ENCODE peak calls at places on chromosomes 7 and 10, in five cellular contexts. O is A673; Y is activated CD8-positive, alpha-beta memory T cell treated with anti-CD3 and anti-CD28 coated beads, Interleukin-2, amount 10 ng/mL, durations not matched to agents 7 days and 5 days; U is Caco-2; F is right lobe of liver. X is an unnamed sample.

GRCh38 chr10:102610499-102610898 is 33.8 kb upstream of the TRIM8 start:
- DNase-seq in O (no peak), Y (no peak), U (no peak), F (no peak), X (no peak)

GRCh38 chr7:39754326-39755120 is 131.2 kb downstream of the RALA start:
- DNase-seq in O (peak; percentile 55), Y (no peak), U (no peak), F (no peak), X (peak; percentile 72)

GRCh38 chr7:38942431-38943051 is 33.5 kb upstream of the VPS41 start:
- DNase-seq in O (no peak), Y (no peak), U (no peak), F (no peak), X (no peak)

GRCh38 chr10:74882427-74882826 is 56.0 kb downstream of the KAT6B start:
- DNase-seq in O (no peak), Y (no peak), U (no peak), F (no peak), X (no peak)

GRCh38 chr7:91894781-91895480 is 14.4 kb upstream of the MTERF1 start:
- DNase-seq in O (no peak), Y (no peak), U (no peak), F (no peak), X (peak; percentile 57)

GRCh38 chr10:81873932-81874816 is 820 bp upstream of the NRG3 start:
- DNase-seq in O (no peak), Y (no peak), U (no peak), F (peak; percentile 76), X (peak; percentile 82)

GRCh38 chr10:132691711-132692153 is 94.2 kb downstream of the NKX6-2 start:
- DNase-seq in O (no peak), Y (no peak), U (peak; percentile 24), F (peak; percentile 45), X (no peak)

GRCh38 chr10:93963434-93963833 is 30.3 kb upstream of the PLCE1 start:
- DNase-seq in O (no peak), Y (no peak), U (no peak), F (no peak), X (no peak)

GRCh38 chr7:16026253-16027020 is 340.0 kb upstream of the MEOX2 start:
- DNase-seq in O (no peak), Y (no peak), U (no peak), F (peak; percentile 54), X (no peak)

GRCh38 chr10:15146366-15146765 is 22.1 kb downstream of the NMT2 start:
- DNase-seq in O (no peak), Y (no peak), U (no peak), F (no peak), X (peak; percentile 6)

GRCh38 chr7:80410081-80410480 is 101.8 kb downstream of the GNAT3 start:
- DNase-seq in O (no peak), Y (no peak), U (no peak), F (no peak), X (no peak)

GRCh38 chr10:132942740-132943554 is 577 bp upstream of the CFAP46 start:
- DNase-seq in O (no peak), Y (no peak), U (no peak), F (peak; percentile 50), X (no peak)

GRCh38 chr7:1697499-1698125 is 27.5 kb downstream of the ELFN1 start:
- DNase-seq in O (no peak), Y (peak; percentile 30), U (peak; percentile 2), F (no peak), X (no peak)

GRCh38 chr10:109891105-109891504 is 32.2 kb downstream of the XPNPEP1 start:
- DNase-seq in O (no peak), Y (no peak), U (no peak), F (no peak), X (no peak)

GRCh38 chr7:114243019-114243507 is 171.6 kb upstream of the FOXP2 start:
- DNase-seq in O (no peak), Y (no peak), U (no peak), F (no peak), X (no peak)

GRCh38 chr10:122458693-122459092 is 2.7 kb upstream of the HTRA1 start:
- DNase-seq in O (no peak), Y (no peak), U (no peak), F (no peak), X (no peak)

GRCh38 chr7:79529896-79530235 is 76.4 kb upstream of the MAGI2 start:
- DNase-seq in O (no peak), Y (no peak), U (no peak), F (no peak), X (no peak)

GRCh38 chr10:1540144-1540543 is 197.2 kb downstream of the ADARB2 start:
- DNase-seq in O (no peak), Y (no peak), U (no peak), F (no peak), X (no peak)

GRCh38 chr7:37065779-37066271 is 341.5 kb upstream of the AOAH start:
- DNase-seq in O (no peak), Y (peak; percentile 54), U (no peak), F (no peak), X (no peak)

GRCh38 chr10:86673827-86674581 is 5.7 kb downstream of the LDB3 start:
- DNase-seq in O (peak; percentile 24), Y (no peak), U (no peak), F (no peak), X (peak; percentile 96)

GRCh38 chr10:123574299-123574698 is 91.9 kb upstream of the GPR26 start:
- DNase-seq in O (no peak), Y (no peak), U (no peak), F (no peak), X (no peak)

GRCh38 chr10:11143240-11143639 is 125.6 kb downstream of the CELF2 start:
- DNase-seq in O (no peak), Y (no peak), U (no peak), F (no peak), X (no peak)

GRCh38 chr10:51683031-51683830 is 16.2 kb downstream of the CSTF2T start:
- DNase-seq in O (no peak), Y (no peak), U (no peak), F (no peak), X (no peak)

GRCh38 chr10:93458821-93459257 is 23.3 kb downstream of the MYOF start:
- DNase-seq in O (peak; percentile 87), Y (no peak), U (peak; percentile 96), F (no peak), X (no peak)